ENCODE peak calls at places on chromosomes 13 and 19, in eight cellular contexts. One of them, this sample, is unnamed.

GRCh38 chr13:100096526-100096925 is 7.6 kb downstream of the PCCA start:
- DNase-seq in effector memory CD4-positive, alpha-beta T cell: no peak
- DNase-seq in NCI-H1092 treated with DMSO at 0.1 percent for 48 hours: no peak
- DNase-seq in NCI-H460: no peak
- DNase-seq in naive thymus-derived CD8-positive, alpha-beta T cell: no peak
- DNase-seq in CD4-positive, alpha-beta T cell: no peak
- DNase-seq in HFF-Myc: no peak
- DNase-seq in GM12892: no peak
- DNase-seq in this sample: no peak

GRCh38 chr13:112873851-112874750 is 94.9 kb upstream of the MCF2L start:
- DNase-seq in effector memory CD4-positive, alpha-beta T cell: no peak
- DNase-seq in NCI-H1092 treated with DMSO at 0.1 percent for 48 hours: peak
- DNase-seq in naive thymus-derived CD8-positive, alpha-beta T cell: peak
- DNase-seq in HFF-Myc: no peak
- DNase-seq in CD4-positive, alpha-beta T cell: peak
- DNase-seq in NCI-H460: peak
- DNase-seq in GM12892: peak
- DNase-seq in this sample: no peak

GRCh38 chr19:23409392-23410048 is 14.2 kb upstream of the ZNF91 start:
- DNase-seq in naive thymus-derived CD8-positive, alpha-beta T cell: no peak
- DNase-seq in HFF-Myc: peak
- DNase-seq in CD4-positive, alpha-beta T cell: no peak
- DNase-seq in effector memory CD4-positive, alpha-beta T cell: no peak
- DNase-seq in NCI-H1092 treated with DMSO at 0.1 percent for 48 hours: no peak
- DNase-seq in NCI-H460: no peak
- DNase-seq in GM12892: no peak
- DNase-seq in this sample: no peak

GRCh38 chr19:19461671-19462622 is 53.4 kb downstream of the TSSK6 start:
- DNase-seq in NCI-H460: no peak
- DNase-seq in naive thymus-derived CD8-positive, alpha-beta T cell: peak
- DNase-seq in HFF-Myc: no peak
- DNase-seq in GM12892: no peak
- DNase-seq in CD4-positive, alpha-beta T cell: peak
- DNase-seq in NCI-H1092 treated with DMSO at 0.1 percent for 48 hours: peak
- DNase-seq in effector memory CD4-positive, alpha-beta T cell: no peak
- DNase-seq in this sample: no peak

GRCh38 chr13:101516262-101516661 is 63.8 kb downstream of the ITGBL1 start:
- DNase-seq in effector memory CD4-positive, alpha-beta T cell: no peak
- DNase-seq in GM12892: no peak
- DNase-seq in NCI-H460: no peak
- DNase-seq in NCI-H1092 treated with DMSO at 0.1 percent for 48 hours: no peak
- DNase-seq in CD4-positive, alpha-beta T cell: no peak
- DNase-seq in HFF-Myc: no peak
- DNase-seq in naive thymus-derived CD8-positive, alpha-beta T cell: no peak
- DNase-seq in this sample: no peak

GRCh38 chr13:20134732-20135131 is 26.1 kb downstream of the GJA3 start:
- DNase-seq in effector memory CD4-positive, alpha-beta T cell: no peak
- DNase-seq in GM12892: no peak
- DNase-seq in NCI-H460: no peak
- DNase-seq in CD4-positive, alpha-beta T cell: no peak
- DNase-seq in HFF-Myc: no peak
- DNase-seq in naive thymus-derived CD8-positive, alpha-beta T cell: no peak
- DNase-seq in NCI-H1092 treated with DMSO at 0.1 percent for 48 hours: no peak
- DNase-seq in this sample: no peak

GRCh38 chr19:372306-372890 is 27.8 kb upstream of the MIER2 start:
- DNase-seq in naive thymus-derived CD8-positive, alpha-beta T cell: no peak
- DNase-seq in HFF-Myc: peak
- DNase-seq in CD4-positive, alpha-beta T cell: no peak
- DNase-seq in effector memory CD4-positive, alpha-beta T cell: no peak
- DNase-seq in NCI-H1092 treated with DMSO at 0.1 percent for 48 hours: peak
- DNase-seq in NCI-H460: no peak
- DNase-seq in GM12892: no peak
- DNase-seq in this sample: peak

GRCh38 chr19:1273263-1274041 is 1.9 kb upstream of the FAM174C start:
- DNase-seq in effector memory CD4-positive, alpha-beta T cell: no peak
- DNase-seq in HFF-Myc: no peak
- DNase-seq in GM12892: no peak
- DNase-seq in naive thymus-derived CD8-positive, alpha-beta T cell: no peak
- DNase-seq in CD4-positive, alpha-beta T cell: no peak
- DNase-seq in NCI-H460: no peak
- DNase-seq in NCI-H1092 treated with DMSO at 0.1 percent for 48 hours: no peak
- DNase-seq in this sample: no peak

GRCh38 chr13:27372896-27373295 is 51.5 kb upstream of the GTF3A start:
- DNase-seq in CD4-positive, alpha-beta T cell: no peak
- DNase-seq in NCI-H460: no peak
- DNase-seq in NCI-H1092 treated with DMSO at 0.1 percent for 48 hours: peak
- DNase-seq in GM12892: no peak
- DNase-seq in effector memory CD4-positive, alpha-beta T cell: no peak
- DNase-seq in HFF-Myc: no peak
- DNase-seq in naive thymus-derived CD8-positive, alpha-beta T cell: no peak
- DNase-seq in this sample: no peak

GRCh38 chr19:2485428-2485827 is 9.5 kb downstream of the GADD45B start:
- DNase-seq in HFF-Myc: no peak
- DNase-seq in naive thymus-derived CD8-positive, alpha-beta T cell: no peak
- DNase-seq in NCI-H1092 treated with DMSO at 0.1 percent for 48 hours: no peak
- DNase-seq in NCI-H460: no peak
- DNase-seq in effector memory CD4-positive, alpha-beta T cell: no peak
- DNase-seq in GM12892: no peak
- DNase-seq in CD4-positive, alpha-beta T cell: no peak
- DNase-seq in this sample: no peak

GRCh38 chr19:18626906-18627305 is 9.9 kb upstream of the KLHL26 start:
- DNase-seq in HFF-Myc: no peak
- DNase-seq in CD4-positive, alpha-beta T cell: no peak
- DNase-seq in GM12892: no peak
- DNase-seq in naive thymus-derived CD8-positive, alpha-beta T cell: no peak
- DNase-seq in NCI-H460: no peak
- DNase-seq in NCI-H1092 treated with DMSO at 0.1 percent for 48 hours: no peak
- DNase-seq in effector memory CD4-positive, alpha-beta T cell: no peak
- DNase-seq in this sample: no peak

GRCh38 chr19:7533281-7533819 is 2.2 kb upstream of the PNPLA6 start:
- DNase-seq in NCI-H460: no peak
- DNase-seq in CD4-positive, alpha-beta T cell: no peak
- DNase-seq in effector memory CD4-positive, alpha-beta T cell: no peak
- DNase-seq in HFF-Myc: no peak
- DNase-seq in naive thymus-derived CD8-positive, alpha-beta T cell: no peak
- DNase-seq in NCI-H1092 treated with DMSO at 0.1 percent for 48 hours: no peak
- DNase-seq in GM12892: no peak
- DNase-seq in this sample: no peak

GRCh38 chr19:48319647-48320537 is 5.5 kb upstream of the EMP3 start:
- DNase-seq in HFF-Myc: no peak
- DNase-seq in naive thymus-derived CD8-positive, alpha-beta T cell: peak
- DNase-seq in CD4-positive, alpha-beta T cell: peak
- DNase-seq in NCI-H1092 treated with DMSO at 0.1 percent for 48 hours: peak
- DNase-seq in NCI-H460: peak
- DNase-seq in effector memory CD4-positive, alpha-beta T cell: peak
- DNase-seq in GM12892: no peak
- DNase-seq in this sample: no peak

GRCh38 chr13:21242236-21242635 is 65.8 kb downstream of the MRPL57 start:
- DNase-seq in CD4-positive, alpha-beta T cell: no peak
- DNase-seq in naive thymus-derived CD8-positive, alpha-beta T cell: no peak
- DNase-seq in effector memory CD4-positive, alpha-beta T cell: no peak
- DNase-seq in HFF-Myc: no peak
- DNase-seq in NCI-H460: no peak
- DNase-seq in NCI-H1092 treated with DMSO at 0.1 percent for 48 hours: peak
- DNase-seq in GM12892: no peak
- DNase-seq in this sample: no peak

GRCh38 chr13:111241006-111241755 is 79.3 kb upstream of the TEX29 start:
- DNase-seq in NCI-H1092 treated with DMSO at 0.1 percent for 48 hours: peak
- DNase-seq in naive thymus-derived CD8-positive, alpha-beta T cell: no peak
- DNase-seq in CD4-positive, alpha-beta T cell: no peak
- DNase-seq in NCI-H460: no peak
- DNase-seq in effector memory CD4-positive, alpha-beta T cell: no peak
- DNase-seq in HFF-Myc: no peak
- DNase-seq in GM12892: no peak
- DNase-seq in this sample: no peak

GRCh38 chr13:50131998-50132936 is 117.0 kb downstream of the KCNRG start:
- DNase-seq in naive thymus-derived CD8-positive, alpha-beta T cell: no peak
- DNase-seq in NCI-H460: no peak
- DNase-seq in HFF-Myc: no peak
- DNase-seq in CD4-positive, alpha-beta T cell: peak
- DNase-seq in GM12892: no peak
- DNase-seq in effector memory CD4-positive, alpha-beta T cell: no peak
- DNase-seq in NCI-H1092 treated with DMSO at 0.1 percent for 48 hours: no peak
- DNase-seq in this sample: no peak